ENCODE peak calls at places on chromosome 18, in ten cellular contexts. J is effector CD4-positive, alpha-beta T cell; D is T-cell; V is GM12865; L is SK-MEL-5; A is activated T-helper 1 cell treated with anti-CD3 and anti-CD28 coated beads, Interleukin-12 subunit alpha, Interleukin-12 subunit beta, Interleukin-2, Interleukin-4 antibody, amounts not matched to agents 30 ng/mL and 10 ng/mL and 1 ng/mL, durations not matched to agents 14 hours and 24 hours and 36 hours; R is left kidney; X is AG09309; O is stimulated activated CD4-positive, alpha-beta T cell treated with anti-CD3 and anti-CD28 coated beads, Interleukin-2, amount 100 ng/mL, for 24 hours; W is CD8-positive, alpha-beta T cell. N is an unnamed sample.

GRCh38 chr18:54671291-54671881 is 80.3 kb downstream of the DYNAP start:
- DNase-seq in J (no peak), D (no peak), V (peak; percentile 17), L (peak; percentile 51), A (no peak), R (peak; percentile 48), X (no peak), O (no peak), W (no peak), N (peak; percentile 5)

GRCh38 chr18:68763082-68763481 is 34.8 kb upstream of the CCDC102B start:
- DNase-seq in J (no peak), D (no peak), V (no peak), L (no peak), A (no peak), R (no peak), X (no peak), O (no peak), W (no peak), N (peak; percentile 15)

GRCh38 chr18:68549257-68549871 is 165.5 kb downstream of the TMX3 start:
- DNase-seq in J (no peak), D (no peak), V (no peak), L (no peak), A (no peak), R (no peak), X (peak; percentile 20), O (no peak), W (no peak), N (no peak)

GRCh38 chr18:8499810-8500663 is 109.2 kb upstream of the RAB12 start:
- DNase-seq in J (no peak), D (no peak), V (no peak), L (no peak), A (no peak), R (peak; percentile 77), X (no peak), O (no peak), W (no peak), N (no peak)

GRCh38 chr18:27583466-27583865 is 398.4 kb upstream of the CHST9 start:
- DNase-seq in J (no peak), D (no peak), V (no peak), L (no peak), A (no peak), R (no peak), X (no peak), O (no peak), W (no peak), N (no peak)

GRCh38 chr18:32930695-32931301 is 158.0 kb upstream of the KLHL14 start:
- DNase-seq in J (no peak), D (no peak), V (peak; percentile 54), L (peak; percentile 62), A (no peak), R (peak; percentile 64), X (peak; percentile 13), O (no peak), W (no peak), N (peak; percentile 8)

GRCh38 chr18:22538463-22538862 is 120.7 kb upstream of the CTAGE1 start:
- DNase-seq in J (no peak), D (no peak), V (no peak), L (no peak), A (no peak), R (no peak), X (peak; percentile 67), O (no peak), W (no peak), N (no peak)

GRCh38 chr18:3499498-3499897 is 49.5 kb downstream of the TGIF1 start:
- DNase-seq in J (no peak), D (no peak), V (no peak), L (no peak), A (no peak), R (peak; percentile 56), X (no peak), O (peak; percentile 4), W (no peak), N (no peak)

GRCh38 chr18:48829443-48830149 is 121.2 kb downstream of the SMAD7 start:
- DNase-seq in J (no peak), D (no peak), V (no peak), L (no peak), A (no peak), R (peak; percentile 89), X (no peak), O (no peak), W (no peak), N (no peak)

GRCh38 chr18:45664824-45665763 is 49.8 kb downstream of the SLC14A2 start:
- DNase-seq in J (peak; percentile 50), D (peak; percentile 58), V (peak; percentile 74), L (peak; percentile 69), A (peak; percentile 44), R (peak; percentile 89), X (no peak), O (peak; percentile 62), W (peak; percentile 37), N (peak; percentile 52)

GRCh38 chr18:63979409-63979908 is 9.6 kb downstream of the SERPINB8 start:
- DNase-seq in J (peak; percentile 14), D (peak; percentile 25), V (peak; percentile 61), L (peak; percentile 73), A (peak; percentile 19), R (peak; percentile 89), X (no peak), O (peak; percentile 15), W (no peak), N (peak; percentile 36)

GRCh38 chr18:13611616-13612110 is 114.7 kb downstream of the FAM210A start:
- DNase-seq in J (no peak), D (no peak), V (no peak), L (no peak), A (no peak), R (no peak), X (no peak), O (peak; percentile 28), W (no peak), N (no peak)

GRCh38 chr18:45670281-45670962 is 53.6 kb upstream of the SLC14A1 start:
- DNase-seq in J (peak; percentile 49), D (no peak), V (peak; percentile 23), L (no peak), A (no peak), R (no peak), X (peak; percentile 34), O (peak; percentile 57), W (peak; percentile 6), N (no peak)

GRCh38 chr18:65994294-65994693 is 243.5 kb downstream of the CDH7 start:
- DNase-seq in J (no peak), D (no peak), V (no peak), L (no peak), A (no peak), R (no peak), X (no peak), O (no peak), W (no peak), N (no peak)

GRCh38 chr18:67517224-67517765 is 775 bp upstream of the DSEL start:
- DNase-seq in J (peak; percentile 4), D (no peak), V (peak; percentile 4), L (no peak), A (no peak), R (peak; percentile 31), X (no peak), O (peak; percentile 4), W (no peak), N (no peak)

GRCh38 chr18:45222200-45222599 is 393.1 kb upstream of the SLC14A2 start:
- DNase-seq in J (no peak), D (no peak), V (no peak), L (no peak), A (no peak), R (no peak), X (no peak), O (no peak), W (no peak), N (no peak)

GRCh38 chr18:39414009-39414700 is 1848.6 kb upstream of the CELF4 start:
- DNase-seq in J (no peak), D (no peak), V (peak; percentile 21), L (peak; percentile 43), A (no peak), R (no peak), X (peak; percentile 7), O (no peak), W (no peak), N (peak; percentile 46)

GRCh38 chr18:48636436-48636835 is 97.6 kb downstream of the CTIF start:
- DNase-seq in J (no peak), D (no peak), V (no peak), L (no peak), A (no peak), R (peak; percentile 22), X (no peak), O (no peak), W (no peak), N (no peak)

GRCh38 chr18:50057009-50057408 is 137.9 kb downstream of the MYO5B start:
- DNase-seq in J (no peak), D (no peak), V (no peak), L (no peak), A (no peak), R (no peak), X (no peak), O (no peak), W (no peak), N (no peak)

GRCh38 chr18:32048507-32049091 is 30.0 kb downstream of the RNF125 start:
- DNase-seq in J (no peak), D (no peak), V (peak; percentile 33), L (peak; percentile 74), A (peak; percentile 6), R (no peak), X (peak; percentile 7), O (no peak), W (no peak), N (no peak)

GRCh38 chr18:46169464-46169941 is 65.3 kb downstream of the HAUS1 start:
- DNase-seq in J (no peak), D (no peak), V (peak; percentile 35), L (peak; percentile 30), A (no peak), R (no peak), X (peak; percentile 23), O (no peak), W (no peak), N (no peak)

N was measured in RWPE1.